ENCODE peak calls at places on chromosomes 13 and 19, in seven cellular contexts. A is fibroblast of lung; Q is CD8-positive, alpha-beta T cell; C is GM23248; X is GM23338; B is foreskin keratinocyte; S is HCT116. K is an unnamed sample.

GRCh38 chr13:46160474-46161066 is 21.4 kb downstream of the LCP1 start:
- DNase-seq in A (peak; percentile 40), Q (no peak), C (peak; percentile 62), X (peak; percentile 79), B (peak; percentile 40), S (peak; percentile 48), K (no peak)

GRCh38 chr19:55081773-55082022 is 6.0 kb downstream of the EPS8L1 start:
- DNase-seq in A (no peak), Q (no peak), C (no peak), X (no peak), B (no peak), S (no peak), K (no peak)

GRCh38 chr13:100976993-100977392 is 302.4 kb upstream of the TMTC4 start:
- DNase-seq in A (peak; percentile 77), Q (no peak), C (no peak), X (no peak), B (no peak), S (no peak), K (no peak)

GRCh38 chr19:5292843-5293606 is 47.6 kb downstream of the PTPRS start:
- DNase-seq in A (peak; percentile 69), Q (peak; percentile 34), C (peak; percentile 92), X (peak; percentile 88), B (peak; percentile 51), S (no peak), K (peak; percentile 90)

GRCh38 chr19:12237143-12237839 is 57.4 kb downstream of the ZNF44 start:
- DNase-seq in A (no peak), Q (no peak), C (no peak), X (peak; percentile 26), B (no peak), S (no peak), K (no peak)

GRCh38 chr13:93758575-93758974 is 532.0 kb downstream of the GPC6 start:
- DNase-seq in A (peak; percentile 34), Q (no peak), C (peak; percentile 22), X (no peak), B (no peak), S (no peak), K (no peak)

GRCh38 chr13:101298517-101298916 is 117.8 kb downstream of the NALCN start:
- DNase-seq in A (no peak), Q (no peak), C (no peak), X (no peak), B (no peak), S (no peak), K (no peak)

GRCh38 chr19:19451429-19452240 is 46.2 kb downstream of the GATAD2A start:
- DNase-seq in A (peak; percentile 56), Q (no peak), C (no peak), X (no peak), B (no peak), S (no peak), K (peak; percentile 12)

GRCh38 chr19:2083174-2083854 is 12.8 kb downstream of the MOB3A start:
- DNase-seq in A (no peak), Q (peak; percentile 62), C (no peak), X (no peak), B (no peak), S (no peak), K (no peak)

GRCh38 chr13:48586591-48587103 is 53.8 kb upstream of the RCBTB2 start:
- DNase-seq in A (peak; percentile 71), Q (no peak), C (peak; percentile 35), X (no peak), B (no peak), S (no peak), K (peak; percentile 80)

DNA sequence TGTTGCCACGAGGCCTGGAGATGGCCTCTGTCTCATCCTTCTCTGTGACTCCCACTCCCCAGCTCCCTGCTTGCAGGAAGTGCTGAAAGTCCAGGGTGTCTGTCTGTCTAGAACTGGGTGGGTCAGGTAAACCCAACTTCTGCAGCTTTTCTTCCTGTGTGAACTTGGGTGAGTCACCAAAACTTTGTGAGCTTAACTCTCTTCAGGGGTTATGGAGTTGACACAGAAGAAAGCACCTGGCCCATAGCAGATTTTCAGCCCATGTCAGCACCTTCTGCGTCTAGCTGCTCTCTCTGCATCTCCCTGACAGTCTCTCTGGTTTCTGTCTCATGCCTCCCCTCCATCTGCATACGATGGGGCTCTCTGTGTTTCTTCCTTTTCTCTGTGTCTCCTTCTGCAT is 4.2 kb upstream of the CACNG7 start:
- DNase-seq in A (no peak), Q (no peak), C (no peak), X (no peak), B (peak; percentile 14), S (no peak), K (no peak)
- H3K27me3 ChIP-seq in A (peaks cover 16% of the 10 kb centered on the region), Q (peaks cover 31% of the 10 kb centered on the region), C (peaks cover 38% of the 10 kb centered on the region), X (peaks cover 27% of the 10 kb centered on the region), B (peaks cover 41% of the 10 kb centered on the region), S (peaks cover 14% of the 10 kb centered on the region), K (no peaks in the 10 kb centered on the region)

DNA sequence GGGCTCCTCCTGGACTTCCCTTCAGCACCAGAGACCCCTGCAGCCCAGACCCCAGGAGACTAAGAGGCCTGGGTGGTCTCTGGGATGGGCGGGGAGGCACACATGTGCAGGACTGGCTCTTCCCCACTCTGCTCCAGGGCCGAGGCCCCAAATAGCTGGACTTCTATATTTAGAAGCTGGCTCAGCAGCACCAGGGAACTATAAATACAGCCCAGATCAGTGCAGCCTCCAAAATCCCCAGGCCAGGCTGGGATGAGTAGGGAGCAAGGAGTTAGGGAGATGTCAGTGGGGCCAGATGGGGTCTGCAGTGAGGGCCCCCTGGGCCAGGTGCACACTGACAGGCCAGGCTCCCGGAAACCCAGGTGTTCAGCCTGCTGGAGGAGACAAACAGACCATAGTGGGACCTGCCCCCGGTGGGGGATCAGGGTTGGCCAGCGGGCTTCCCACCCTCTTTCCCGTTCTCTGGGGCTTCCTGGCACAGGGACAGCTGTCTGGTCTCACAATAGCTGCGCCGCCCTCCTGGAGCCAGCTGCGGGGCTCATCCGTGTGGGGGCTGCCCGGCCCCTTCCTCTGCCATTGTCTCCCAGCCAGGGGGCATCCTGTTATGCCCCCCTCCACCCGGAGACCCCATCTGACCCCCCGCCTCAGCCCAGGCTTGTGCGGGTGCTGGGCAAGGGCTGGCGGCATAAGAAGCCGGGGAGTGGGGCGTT is 5.5 kb upstream of the ADGRE5 start:
- DNase-seq in A (no peak), Q (no peak), C (peak; percentile 33), X (peak; percentile 38), B (no peak), S (no peak), K (peak; percentile 69)
- H3K4me1 ChIP-seq in A (peaks cover 7% of the 10 kb centered on the region), Q (peaks cover 78% of the 10 kb centered on the region), C (no peaks in the 10 kb centered on the region), X (peaks cover 9% of the 10 kb centered on the region), B (no peaks in the 10 kb centered on the region), S (peaks cover 23% of the 10 kb centered on the region), K (peaks cover 3% of the 10 kb centered on the region)

GRCh38 chr13:111228262-111229144 is 91.9 kb upstream of the TEX29 start:
- DNase-seq in A (peak; percentile 93), Q (no peak), C (no peak), X (no peak), B (no peak), S (no peak), K (peak; percentile 79)

GRCh38 chr13:111230385-111230930 is 90.0 kb upstream of the TEX29 start:
- DNase-seq in A (no peak), Q (no peak), C (no peak), X (no peak), B (no peak), S (no peak), K (no peak)

GRCh38 chr13:111225810-111226546 is 94.5 kb upstream of the TEX29 start:
- DNase-seq in A (no peak), Q (no peak), C (no peak), X (no peak), B (no peak), S (no peak), K (no peak)

GRCh38 chr13:111225184-111225583 is 95.3 kb upstream of the TEX29 start:
- DNase-seq in A (no peak), Q (no peak), C (no peak), X (no peak), B (no peak), S (no peak), K (no peak)

DNA sequence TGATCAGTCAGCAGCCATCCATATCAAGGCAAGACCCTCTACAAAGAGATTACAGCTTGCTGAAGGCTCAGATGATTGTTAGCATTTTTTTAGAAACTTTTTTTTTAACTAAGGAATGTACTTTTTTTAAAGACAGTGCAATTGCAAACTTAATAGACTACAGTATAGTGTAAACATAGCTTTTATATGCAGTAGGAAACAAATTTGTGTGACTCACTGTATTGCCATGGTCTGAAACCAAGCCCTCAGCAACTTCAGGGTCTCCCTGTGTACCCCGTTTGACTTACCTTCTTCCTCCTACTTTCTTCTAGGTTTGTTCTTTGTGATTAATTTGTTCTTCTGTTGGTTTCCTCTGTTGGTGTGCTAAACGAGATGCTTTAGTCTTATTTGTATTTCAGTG is 93.0 kb upstream of the TEX29 start:
- DNase-seq in A (no peak), Q (no peak), C (no peak), X (no peak), B (no peak), S (no peak), K (no peak)
- H3K27ac ChIP-seq in A (no peak overlapping the region), Q (no peak overlapping the region), C (no peak overlapping the region), X (no peak overlapping the region), B (no peak overlapping the region), S (no peak overlapping the region), K (no peak overlapping the region)

GRCh38 chr19:38223617-38224013 is 407 bp downstream of the DPF1 start:
- DNase-seq in A (no peak), Q (no peak), C (no peak), X (no peak), B (no peak), S (no peak), K (no peak)
- H3K27me3 ChIP-seq in A (no peaks in the 10 kb centered on the region), Q (peaks cover 28% of the 10 kb centered on the region), C (no peaks in the 10 kb centered on the region), X (peaks cover 4% of the 10 kb centered on the region), B (peaks cover 2% of the 10 kb centered on the region), S (no peaks in the 10 kb centered on the region), K (no peaks in the 10 kb centered on the region)

DNA sequence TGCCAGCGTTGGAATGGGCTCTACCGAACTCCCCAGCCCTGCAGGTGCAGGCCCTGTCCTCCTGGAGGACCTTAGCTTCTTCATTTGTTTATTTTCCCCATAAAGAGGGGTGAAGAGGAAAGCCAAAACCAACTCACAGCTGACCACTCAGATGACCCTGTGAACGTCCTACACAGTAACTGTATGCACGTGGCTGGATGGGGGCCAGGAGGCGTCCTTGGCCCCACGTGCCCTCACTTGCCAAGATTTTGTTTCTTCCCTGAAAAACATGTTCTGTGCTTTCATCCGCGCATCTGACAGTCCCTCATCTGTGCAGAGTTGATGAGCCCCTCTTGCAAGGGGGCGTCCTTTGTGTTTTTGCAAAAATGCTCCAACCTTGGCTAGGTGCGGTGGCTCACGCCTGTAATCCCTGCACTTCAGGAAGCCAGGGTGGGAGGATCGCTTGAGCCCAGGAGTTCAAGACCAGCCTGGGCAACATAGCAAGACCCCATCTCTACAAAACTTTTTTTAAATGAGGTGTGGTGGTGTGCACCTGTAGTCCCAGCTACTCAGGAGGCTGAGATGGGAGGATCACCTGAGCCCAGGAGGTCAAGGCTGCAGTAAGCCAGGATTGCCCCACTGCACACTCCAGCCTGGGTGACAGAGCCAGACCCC is 5.3 kb upstream of the TEKTIP1 start:
- DNase-seq in A (no peak), Q (no peak), C (no peak), X (no peak), B (no peak), S (no peak), K (no peak)
- H3K4me1 ChIP-seq in A (peaks cover under 1% of the 10 kb centered on the region), Q (no peaks in the 10 kb centered on the region), C (no peaks in the 10 kb centered on the region), X (no peaks in the 10 kb centered on the region), B (no peaks in the 10 kb centered on the region), S (no peaks in the 10 kb centered on the region), K (no peaks in the 10 kb centered on the region)

K was measured in aorta.